ENCODE peak calls at places on chromosomes 13 and 19, in four cellular contexts. F is mucosa of descending colon; H is spleen; L is CD8-positive, alpha-beta T cell. M is an unnamed sample. For H3K4me1 and H3K36me3, the result is how much of the 10 kb centered on the place peaks cover.

GRCh38 chr19:45119582-45119981 is 26.6 kb downstream of the PPP1R37 start:
- DNase-seq in F (no peak), H (no peak), L (no peak), M (no peak)

GRCh38 chr13:23505007-23505406 is 65.2 kb upstream of the TNFRSF19 start:
- DNase-seq in F (no peak), H (no peak), L (no peak), M (no peak)

GRCh38 chr13:85347251-85347650 is 452.0 kb downstream of the SLITRK6 start:
- DNase-seq in F (no peak), H (no peak), L (no peak), M (no peak)

GRCh38 chr19:14343286-14343685 is 38.0 kb upstream of the ADGRE5 start:
- DNase-seq in F (no peak), H (no peak), L (no peak), M (no peak)

GRCh38 chr19:33564836-33565338 is 43.3 kb upstream of the PEPD start:
- DNase-seq in F (no peak), H (no peak), L (no peak), M (no peak)

GRCh38 chr13:31199849-31200635 is at the start of gene B3GLCT:
- DNase-seq in F (peak), H (peak), L (peak), M (peak)

GRCh38 chr19:3995619-3996018 is 10.4 kb upstream of the EEF2 start:
- DNase-seq in F (no peak), H (no peak), L (no peak), M (no peak)

GRCh38 chr19:33444993-33445751 is 71.7 kb downstream of the CEBPG start:
- DNase-seq in F (no peak), H (peak), L (no peak), M (no peak)

GRCh38 chr13:53784331-53784730 is 755.7 kb downstream of the OLFM4 start:
- DNase-seq in F (no peak), H (no peak), L (no peak), M (no peak)

GRCh38 chr19:54011507-54012211 is 20.2 kb downstream of the CACNG6 start:
- DNase-seq in F (no peak), H (no peak), L (no peak), M (no peak)

GRCh38 chr13:32125221-32125621 is 93.6 kb downstream of the FRY start:
- DNase-seq in F (no peak), H (no peak), L (no peak), M (no peak)

GRCh38 chr13:27273658-27274425 is 3.2 kb downstream of the RASL11A start:
- DNase-seq in F (no peak), H (no peak), L (no peak), M (no peak)

GRCh38 chr13:64471916-64472315 is 2758.2 kb downstream of the PCDH9 start:
- DNase-seq in F (no peak), H (no peak), L (no peak), M (no peak)

GRCh38 chr19:51688665-51689571 is 4.2 kb upstream of the SPACA6 start:
- DNase-seq in F (peak), H (peak), L (no peak), M (peak)
- H3K4me1 ChIP-seq in F (under half), H (under half), L (under half), M (under half)

GRCh38 chr19:16571689-16572331 is 405 bp downstream of the SLC35E1 start:
- DNase-seq in F (peak), H (peak), L (no peak), M (peak)
- H3K36me3 ChIP-seq in F (under half), H (under half), L (under half), M (under half)

DNA sequence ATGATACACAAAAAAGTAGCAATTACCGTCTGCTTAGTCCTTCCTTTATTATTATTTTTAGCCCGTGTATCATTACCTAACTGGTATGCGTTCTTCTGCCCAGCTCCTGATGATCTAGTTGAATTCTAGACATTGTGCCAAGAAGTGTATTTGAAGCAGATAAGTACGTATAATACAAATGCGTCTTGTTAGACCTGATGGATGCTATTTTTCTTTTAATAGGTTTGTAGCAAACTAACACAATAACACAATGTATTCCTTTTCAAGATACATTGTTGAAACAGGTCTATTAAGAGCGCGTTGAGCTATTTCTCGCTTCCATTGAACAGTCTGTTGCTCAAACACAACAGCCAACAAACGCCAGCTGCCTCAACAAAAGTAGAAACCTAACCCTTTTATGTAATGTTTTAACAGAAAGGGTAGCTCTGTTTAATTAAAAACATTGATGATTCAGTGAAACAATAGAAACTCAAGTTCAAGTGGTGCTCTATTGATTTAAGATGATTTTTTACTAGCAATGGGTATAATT is 14.7 kb downstream of the ZIC2 start:
- DNase-seq in F (no peak), H (no peak), L (no peak), M (no peak)
- H3K4me3 ChIP-seq in F (no peak), H (no peak), L (no peak), M (no peak)

GRCh38 chr13:43136940-43137574 is 113.7 kb downstream of the DNAJC15 start:
- DNase-seq in F (no peak), H (no peak), L (no peak), M (no peak)
- H3K4me1 ChIP-seq in F (under half), H (under half), L (under half), M (under half)

GRCh38 chr19:2228157-2229030 is 7.7 kb downstream of the PLEKHJ1 start:
- DNase-seq in F (no peak), H (no peak), L (no peak), M (no peak)
- H3K36me3 ChIP-seq in F (under half), H (under half), L (under half), M (half or more)

GRCh38 chr19:18292810-18293641 is 11.6 kb upstream of the JUND start:
- DNase-seq in F (peak), H (peak), L (no peak), M (peak)

GRCh38 chr19:18294467-18294864 is 13.0 kb upstream of the JUND start:
- DNase-seq in F (peak), H (peak), L (peak), M (no peak)

GRCh38 chr19:18295034-18295451 is 13.6 kb upstream of the JUND start:
- DNase-seq in F (no peak), H (no peak), L (no peak), M (no peak)

GRCh38 chr19:18292460-18292809 is 11.0 kb upstream of the JUND start:
- DNase-seq in F (no peak), H (no peak), L (no peak), M (no peak)

DNA sequence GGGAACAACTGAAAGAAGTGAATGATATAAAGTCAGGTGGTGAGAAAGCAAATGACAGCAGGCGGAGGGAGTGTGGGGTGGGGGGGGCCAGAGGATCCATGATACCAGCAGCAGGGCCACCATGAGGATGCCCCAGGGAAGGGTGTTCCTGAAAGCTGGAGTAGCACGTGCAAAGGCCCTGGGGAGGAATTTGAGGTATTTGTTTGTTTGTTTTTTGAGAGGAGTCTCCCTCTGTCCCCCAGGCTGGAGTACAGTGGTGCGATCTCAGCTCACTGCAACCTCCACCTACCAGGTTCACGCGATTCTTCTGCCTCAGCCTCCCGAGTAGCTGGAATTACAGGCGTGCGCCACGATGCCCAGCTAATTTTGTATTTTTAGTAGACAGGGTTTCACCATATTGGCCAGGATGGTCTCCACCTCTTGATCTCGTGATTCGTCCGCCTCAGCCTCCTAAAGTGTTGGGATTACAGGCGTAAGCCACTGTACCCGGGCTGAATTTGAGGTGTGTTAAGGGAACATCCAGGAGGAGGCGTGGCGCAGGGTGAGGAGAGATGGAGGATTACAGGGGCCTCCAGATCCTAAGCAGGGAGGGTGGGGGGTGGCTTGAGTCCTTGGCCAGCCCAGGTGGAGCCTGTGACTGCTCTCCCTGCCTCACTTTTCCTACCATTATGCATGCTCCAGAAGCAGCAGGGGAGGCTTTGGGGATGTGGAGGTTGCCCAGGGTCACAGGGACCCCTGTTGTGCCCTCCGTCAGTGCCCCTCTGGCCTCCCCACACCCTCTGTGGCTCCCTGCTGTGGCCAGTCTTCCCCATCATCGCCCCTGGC is 12.4 kb upstream of the JUND start:
- DNase-seq in F (no peak), H (no peak), L (no peak), M (no peak)
- H3K4me3 ChIP-seq in F (no peak), H (no peak), L (no peak), M (no peak)

GRCh38 chr19:6233827-6234511 is 45.8 kb downstream of the MLLT1 start:
- DNase-seq in F (peak), H (peak), L (no peak), M (no peak)
- H3K4me1 ChIP-seq in F (under half), H (under half), L (under half), M (under half)

M was measured in HAP-1.